ENCODE peak calls at places on chromosomes 5 and 9, in five cellular contexts. M is A549, X is GM12878, T is HepG2, S is IMR-90. N is an unnamed sample.

GRCh38 chr5:15850536-15850935 is 329.1 kb downstream of the MARCHF11 start:
- DNase-seq in S (no peak), M (no peak), T (no peak), X (no peak), N (no peak)

GRCh38 chr5:132190161-132190817 is 37.4 kb downstream of the P4HA2 start:
- DNase-seq in S (peak; percentile 81), M (peak; percentile 85), X (no peak), T (peak; percentile 76), N (peak; percentile 87)

GRCh38 chr5:158194561-158194961 is 335.6 kb upstream of the CLINT1 start:
- DNase-seq in S (no peak), X (no peak), T (no peak), M (no peak), N (no peak)

GRCh38 chr5:139882961-139883539 is 87.4 kb downstream of the PSD2 start:
- DNase-seq in S (no peak), M (no peak), X (no peak), T (no peak), N (peak; percentile 55)

GRCh38 chr5:115543931-115544370 is 624 bp downstream of the FEM1C start:
- DNase-seq in X (no peak), S (peak; percentile 53), M (no peak), T (peak; percentile 29), N (no peak)

GRCh38 chr9:103242025-103242424 is 246.9 kb downstream of the CYLC2 start:
- DNase-seq in T (no peak), M (no peak), X (no peak), S (no peak), N (peak; percentile 56)

GRCh38 chr9:98536542-98537173 is 172.1 kb downstream of the GABBR2 start:
- DNase-seq in T (peak; percentile 5), S (no peak), X (peak; percentile 4), M (no peak), N (no peak)

GRCh38 chr5:132372122-132372521 is 2.6 kb downstream of the SLC22A5 start:
- DNase-seq in X (no peak), M (no peak), T (no peak), S (no peak), N (no peak)

GRCh38 chr9:121463026-121463827 is 36.4 kb downstream of the GGTA1 start:
- DNase-seq in T (peak; percentile 4), M (peak; percentile 24), X (no peak), S (peak; percentile 18), N (peak; percentile 62)

GRCh38 chr9:27151693-27152397 is 42.8 kb downstream of the TEK start:
- DNase-seq in T (no peak), M (no peak), X (no peak), S (peak; percentile 53), N (no peak)

GRCh38 chr9:135906291-135907005 is 898 bp downstream of the CAMSAP1 start:
- DNase-seq in X (no peak), T (no peak), M (no peak), S (peak; percentile 62), N (peak; percentile 67)

GRCh38 chr5:72210913-72211670 is 103.8 kb downstream of the MAP1B start:
- DNase-seq in X (no peak), T (peak; percentile 44), M (peak; percentile 19), S (peak; percentile 88), N (no peak)

GRCh38 chr5:145218019-145218418 is 617.1 kb downstream of the PRELID2 start:
- DNase-seq in T (no peak), S (no peak), M (no peak), X (no peak), N (no peak)

GRCh38 chr9:36100532-36100931 is 36.0 kb upstream of the GLIPR2 start:
- DNase-seq in T (no peak), M (no peak), X (no peak), S (peak; percentile 52), N (no peak)

GRCh38 chr9:18776836-18777820 is 255.9 kb downstream of the SAXO1 start:
- DNase-seq in X (no peak), S (no peak), M (no peak), T (no peak), N (peak; percentile 8)

GRCh38 chr9:14277202-14277601 is 36.7 kb downstream of the NFIB start:
- DNase-seq in X (no peak), T (no peak), M (no peak), S (peak; percentile 75), N (no peak)

DNA sequence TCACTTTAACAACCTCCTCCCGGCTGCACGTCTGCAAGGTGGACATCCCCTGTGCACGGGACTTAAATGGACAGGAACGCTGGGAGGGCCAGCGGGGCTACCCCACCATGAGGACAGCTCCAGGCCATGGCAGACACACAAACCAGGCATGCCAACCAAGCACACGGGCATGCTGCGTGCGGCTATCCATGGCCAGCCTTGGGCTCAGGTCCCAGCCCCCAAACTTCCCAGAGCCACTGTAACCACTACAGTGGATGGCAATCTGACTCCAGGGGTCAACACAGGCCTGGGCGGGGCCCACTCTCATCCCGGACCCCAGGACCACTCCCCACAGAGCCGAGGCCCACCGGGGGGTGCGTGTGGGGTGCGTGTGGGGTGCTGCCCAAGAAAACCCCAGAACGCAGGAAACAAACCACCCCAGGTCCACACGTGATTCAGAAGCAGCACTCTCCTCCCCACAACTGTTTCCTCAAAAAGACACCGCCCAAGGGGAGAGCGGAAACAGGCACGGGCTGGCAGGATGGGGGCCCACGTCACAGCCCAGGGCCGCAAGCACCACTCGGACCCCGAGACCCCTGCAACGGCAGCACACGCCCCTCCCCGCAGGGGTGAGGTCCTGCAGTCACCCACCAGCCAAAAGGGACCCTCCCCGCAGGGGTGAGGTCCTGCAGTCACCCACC is 7.4 kb downstream of the SLC12A7 start:
- DNase-seq in M (no peak), S (no peak), T (no peak), X (no peak), N (no peak)
- TF ChIP-seq RFX5 in M (no peak), S (no peak), T (no peak), X (no peak), N (no peak)

GRCh38 chr9:85162822-85163221 is 493.3 kb downstream of the NTRK2 start:
- DNase-seq in M (no peak), X (no peak), S (no peak), T (no peak), N (no peak)
- TF ChIP-seq RFX5 in M (no peak), X (no peak), S (no peak), T (no peak), N (no peak)

GRCh38 chr5:114319821-114320220 is 42.0 kb upstream of the KCNN2 start:
- DNase-seq in T (no peak), M (no peak), X (no peak), S (peak; percentile 82), N (no peak)

GRCh38 chr5:114314061-114314460 is 47.8 kb upstream of the KCNN2 start:
- DNase-seq in X (no peak), T (no peak), M (no peak), S (no peak), N (no peak)

GRCh38 chr5:114317751-114318150 is 44.1 kb upstream of the KCNN2 start:
- DNase-seq in M (no peak), S (no peak), T (no peak), X (no peak), N (no peak)

GRCh38 chr5:114319236-114319635 is 42.6 kb upstream of the KCNN2 start:
- DNase-seq in T (no peak), M (no peak), S (no peak), X (no peak), N (no peak)

DNA sequence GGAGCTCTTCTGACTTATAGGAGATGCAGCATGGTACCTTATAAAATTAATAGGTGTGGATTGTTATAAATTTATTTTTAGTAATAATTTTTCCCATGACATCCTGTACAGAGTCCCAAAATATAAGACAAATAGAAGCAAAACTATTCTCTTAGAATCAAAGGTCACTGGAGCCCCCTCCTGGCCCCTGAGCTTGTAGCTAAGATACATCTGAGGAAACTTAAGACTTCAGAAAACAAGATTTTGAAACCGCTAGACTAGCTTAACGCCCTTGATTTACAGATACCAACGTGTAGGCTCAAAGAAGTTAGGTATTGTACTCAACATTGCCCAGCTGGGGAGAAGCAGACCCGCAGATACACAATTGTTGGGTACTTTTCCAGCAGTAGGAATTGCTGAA is 45.7 kb upstream of the KCNN2 start:
- DNase-seq in T (no peak), X (no peak), S (no peak), M (no peak), N (no peak)
- TF ChIP-seq RFX5 in T (no peak), X (no peak), S (no peak), M (no peak), N (no peak)

DNA sequence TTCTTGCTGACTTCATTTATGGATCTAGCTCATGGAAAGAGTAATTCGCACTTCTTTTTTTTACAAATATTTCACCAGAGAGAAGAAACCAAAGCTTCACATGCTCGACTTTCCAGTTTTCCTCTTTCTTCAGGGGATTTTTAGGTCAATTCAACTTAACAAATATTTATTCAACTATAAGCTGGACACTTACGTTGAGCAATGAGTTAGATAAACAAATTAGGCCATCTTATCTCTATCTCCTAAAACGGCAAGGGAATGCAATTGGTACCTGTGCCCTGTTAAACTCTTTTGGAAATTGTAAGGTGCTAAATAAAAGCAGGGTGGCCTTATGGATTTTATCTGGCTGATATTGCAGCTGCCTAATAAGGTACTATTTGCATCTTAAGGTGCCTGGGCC is 145.1 kb upstream of the RAI14 start:
- DNase-seq in S (no peak), X (no peak), T (no peak), M (no peak), N (no peak)
- TF ChIP-seq RFX5 in S (no peak), X (no peak), T (no peak), M (no peak), N (no peak)

GRCh38 chr5:154758977-154759376 is 3.8 kb downstream of the LARP1 start:
- DNase-seq in X (no peak), S (no peak), M (no peak), T (no peak), N (no peak)

GRCh38 chr5:154756871-154757646 is 1.9 kb downstream of the LARP1 start:
- DNase-seq in S (peak; percentile 30), T (no peak), X (no peak), M (no peak), N (peak; percentile 77)

GRCh38 chr5:154756203-154756870 is 1.2 kb downstream of the LARP1 start:
- DNase-seq in X (no peak), M (no peak), T (no peak), S (no peak), N (peak; percentile 68)

GRCh38 chr5:154757647-154758406 is 2.6 kb downstream of the LARP1 start:
- DNase-seq in X (no peak), M (no peak), T (no peak), S (peak; percentile 22), N (no peak)

GRCh38 chr5:154758501-154758900 is 3.3 kb downstream of the LARP1 start:
- DNase-seq in X (no peak), M (no peak), S (peak; percentile 16), T (no peak), N (no peak)
- TF ChIP-seq RFX5 in X (no peak), M (no peak), S (no peak), T (no peak), N (no peak)

DNA sequence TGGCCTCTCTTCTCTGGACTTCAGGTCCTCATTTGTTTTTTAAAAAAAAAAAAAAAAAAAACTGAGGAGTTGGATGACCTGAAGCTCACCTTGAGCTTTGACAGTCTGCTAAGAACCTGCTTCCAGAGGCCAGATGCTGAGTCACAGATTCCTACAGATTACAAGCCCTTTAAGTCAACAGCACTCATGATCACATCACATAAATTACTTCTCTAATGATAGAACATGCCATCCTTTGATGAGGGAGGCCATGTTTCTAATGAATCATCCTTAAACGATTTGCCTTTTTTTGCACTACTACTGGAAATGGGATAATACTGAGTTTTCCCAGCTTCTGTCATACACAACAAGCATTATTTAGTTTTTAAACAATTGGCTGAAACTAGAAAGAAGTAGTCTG is 34.2 kb upstream of the MYOT start:
- DNase-seq in T (peak; percentile 64), X (no peak), M (peak; percentile 63), S (peak; percentile 47), N (no peak)
- TF ChIP-seq RFX5 in T (no peak), X (no peak), M (no peak), S (no peak), N (no peak)